ENCODE peak calls at places on chromosomes 11 and 22, in nine cellular contexts. One of them, this sample, is unnamed.

GRCh38 chr22:22154068-22154467 is 90.5 kb upstream of the VPREB1 start:
- DNase-seq in neural crest cell: no peak
- DNase-seq in endothelial cell of umbilical vein: no peak
- DNase-seq in transverse colon: no peak
- DNase-seq in cardiac muscle cell: no peak
- DNase-seq in endothelial cell: no peak
- DNase-seq in colonic mucosa: no peak
- DNase-seq in astrocyte of the cerebellum: no peak
- DNase-seq in fibroblast of pulmonary artery: no peak
- DNase-seq in this sample: no peak

GRCh38 chr11:116192509-116193206 is 580.1 kb downstream of the BUD13 start:
- DNase-seq in colonic mucosa: no peak
- DNase-seq in cardiac muscle cell: peak; percentile 10
- DNase-seq in transverse colon: no peak
- DNase-seq in endothelial cell: no peak
- DNase-seq in astrocyte of the cerebellum: no peak
- DNase-seq in fibroblast of pulmonary artery: no peak
- DNase-seq in neural crest cell: no peak
- DNase-seq in endothelial cell of umbilical vein: no peak
- DNase-seq in this sample: no peak

GRCh38 chr11:20131744-20132666 is 28.3 kb downstream of the DBX1 start:
- DNase-seq in cardiac muscle cell: peak; percentile 67
- DNase-seq in fibroblast of pulmonary artery: peak; percentile 72
- DNase-seq in transverse colon: peak; percentile 70
- DNase-seq in colonic mucosa: peak; percentile 66
- DNase-seq in endothelial cell of umbilical vein: peak; percentile 64
- DNase-seq in neural crest cell: peak; percentile 67
- DNase-seq in endothelial cell: peak; percentile 67
- DNase-seq in astrocyte of the cerebellum: no peak
- DNase-seq in this sample: no peak

GRCh38 chr22:17929909-17930308 is 94.5 kb downstream of the MICAL3 start:
- DNase-seq in fibroblast of pulmonary artery: no peak
- DNase-seq in transverse colon: no peak
- DNase-seq in neural crest cell: no peak
- DNase-seq in cardiac muscle cell: no peak
- DNase-seq in endothelial cell: no peak
- DNase-seq in astrocyte of the cerebellum: no peak
- DNase-seq in colonic mucosa: no peak
- DNase-seq in endothelial cell of umbilical vein: no peak
- DNase-seq in this sample: no peak

GRCh38 chr22:33044059-33044458 is 14.1 kb downstream of the SYN3 start:
- DNase-seq in neural crest cell: no peak
- DNase-seq in endothelial cell: no peak
- DNase-seq in transverse colon: no peak
- DNase-seq in cardiac muscle cell: no peak
- DNase-seq in endothelial cell of umbilical vein: no peak
- DNase-seq in astrocyte of the cerebellum: no peak
- DNase-seq in fibroblast of pulmonary artery: no peak
- DNase-seq in colonic mucosa: no peak
- DNase-seq in this sample: no peak

GRCh38 chr22:48835857-48836672 is 991.6 kb downstream of the BRD1 start:
- DNase-seq in endothelial cell: no peak
- DNase-seq in astrocyte of the cerebellum: no peak
- DNase-seq in endothelial cell of umbilical vein: no peak
- DNase-seq in neural crest cell: no peak
- DNase-seq in fibroblast of pulmonary artery: no peak
- DNase-seq in transverse colon: no peak
- DNase-seq in colonic mucosa: no peak
- DNase-seq in cardiac muscle cell: no peak
- DNase-seq in this sample: no peak

GRCh38 chr11:130037881-130038601 is 31.7 kb upstream of the APLP2 start:
- DNase-seq in transverse colon: no peak
- DNase-seq in fibroblast of pulmonary artery: peak; percentile 59
- DNase-seq in endothelial cell of umbilical vein: peak; percentile 9
- DNase-seq in endothelial cell: no peak
- DNase-seq in cardiac muscle cell: no peak
- DNase-seq in astrocyte of the cerebellum: no peak
- DNase-seq in colonic mucosa: no peak
- DNase-seq in neural crest cell: no peak
- DNase-seq in this sample: no peak

GRCh38 chr22:20783844-20784723 is 10.2 kb downstream of the SERPIND1 start:
- DNase-seq in transverse colon: peak; percentile 31
- DNase-seq in cardiac muscle cell: peak; percentile 61
- DNase-seq in colonic mucosa: peak; percentile 64
- DNase-seq in endothelial cell: peak; percentile 51
- DNase-seq in neural crest cell: peak; percentile 34
- DNase-seq in astrocyte of the cerebellum: peak; percentile 51
- DNase-seq in fibroblast of pulmonary artery: peak; percentile 76
- DNase-seq in endothelial cell of umbilical vein: peak; percentile 85
- DNase-seq in this sample: no peak

GRCh38 chr11:101770648-101771047 is 144.2 kb upstream of the CEP126 start:
- DNase-seq in transverse colon: no peak
- DNase-seq in fibroblast of pulmonary artery: no peak
- DNase-seq in cardiac muscle cell: no peak
- DNase-seq in colonic mucosa: no peak
- DNase-seq in astrocyte of the cerebellum: no peak
- DNase-seq in endothelial cell: no peak
- DNase-seq in neural crest cell: no peak
- DNase-seq in endothelial cell of umbilical vein: no peak
- DNase-seq in this sample: no peak

GRCh38 chr11:113553235-113553634 is 78.0 kb upstream of the DRD2 start:
- DNase-seq in cardiac muscle cell: no peak
- DNase-seq in endothelial cell: no peak
- DNase-seq in astrocyte of the cerebellum: peak; percentile 99
- DNase-seq in fibroblast of pulmonary artery: peak; percentile 89
- DNase-seq in endothelial cell of umbilical vein: no peak
- DNase-seq in colonic mucosa: no peak
- DNase-seq in transverse colon: no peak
- DNase-seq in neural crest cell: no peak
- DNase-seq in this sample: no peak

DNA sequence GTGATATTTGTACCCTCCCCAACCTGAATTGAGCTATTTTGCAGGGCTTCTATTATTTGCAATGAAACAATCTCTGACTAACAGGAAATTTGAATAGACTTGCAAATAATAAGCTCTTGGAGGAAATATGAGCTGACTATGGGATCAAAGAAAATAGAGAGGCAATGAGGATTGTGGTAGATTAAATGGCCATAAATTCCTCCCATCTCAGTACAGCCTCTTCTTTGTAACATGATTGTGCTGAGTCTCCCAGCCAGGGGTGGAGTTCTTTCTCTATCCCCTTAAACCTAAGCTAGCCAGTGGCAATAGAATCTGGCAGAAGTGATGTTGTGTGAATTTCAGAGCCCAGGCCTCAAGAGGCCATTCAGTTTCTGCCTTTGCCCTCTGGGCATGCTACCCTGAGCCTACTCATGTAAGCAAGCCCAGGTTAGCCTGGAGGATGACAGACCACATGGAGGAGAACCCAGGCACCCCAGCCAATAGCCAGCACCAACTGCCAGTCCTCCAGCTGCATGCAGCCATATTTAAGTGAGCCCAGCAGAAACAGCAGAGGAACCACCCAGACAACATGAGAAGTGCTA is 86.8 kb upstream of the TP53I11 start:
- DNase-seq in neural crest cell: no peak
- DNase-seq in colonic mucosa: no peak
- DNase-seq in astrocyte of the cerebellum: no peak
- DNase-seq in fibroblast of pulmonary artery: no peak
- DNase-seq in endothelial cell: no peak
- DNase-seq in endothelial cell of umbilical vein: no peak
- DNase-seq in transverse colon: no peak
- DNase-seq in cardiac muscle cell: no peak
- DNase-seq in this sample: no peak
- TF ChIP-seq CTCF in neural crest cell: no peak
- TF ChIP-seq CTCF in colonic mucosa: no peak
- TF ChIP-seq CTCF in astrocyte of the cerebellum: no peak
- TF ChIP-seq CTCF in fibroblast of pulmonary artery: no peak
- TF ChIP-seq CTCF in endothelial cell: no peak
- TF ChIP-seq CTCF in endothelial cell of umbilical vein: no peak
- TF ChIP-seq CTCF in transverse colon: no peak
- TF ChIP-seq CTCF in cardiac muscle cell: no peak
- TF ChIP-seq CTCF in this sample: no peak

DNA sequence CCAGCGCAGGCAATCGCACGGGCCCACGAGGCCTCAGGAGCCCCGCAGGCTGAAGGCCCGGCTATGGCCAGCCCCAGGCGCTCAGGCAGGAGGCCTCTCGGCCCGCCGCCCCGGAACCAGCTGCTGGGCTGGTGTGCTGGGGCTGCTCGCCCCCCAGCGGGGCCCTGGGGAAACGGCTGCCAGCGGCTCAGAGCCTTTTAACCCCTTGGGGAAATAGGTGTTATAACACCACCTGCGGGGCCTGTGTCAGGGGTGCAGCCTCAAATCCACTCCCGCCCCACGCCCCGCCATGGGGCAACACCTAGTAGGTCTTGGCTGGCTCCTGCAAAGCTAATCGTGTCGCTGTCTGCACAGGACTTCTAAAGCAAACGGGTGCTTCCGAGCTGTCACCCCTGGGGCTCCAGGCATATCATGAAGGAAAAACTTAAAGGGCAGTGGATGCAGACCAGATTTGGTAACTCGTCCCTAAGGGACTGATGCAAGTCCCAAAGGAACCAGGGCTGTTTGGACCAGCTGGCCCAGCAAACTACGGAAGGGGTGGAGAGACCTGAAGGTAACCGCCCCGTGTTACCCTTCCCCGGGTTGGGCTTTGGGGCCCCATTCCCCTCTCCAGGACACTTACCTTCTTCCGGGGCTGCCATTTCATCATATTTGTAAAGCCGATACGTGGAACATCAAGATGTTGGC is 237.2 kb downstream of the TTC28 start:
- DNase-seq in endothelial cell of umbilical vein: peak; percentile 59
- DNase-seq in transverse colon: peak; percentile 78
- DNase-seq in cardiac muscle cell: peak; percentile 93
- DNase-seq in colonic mucosa: peak; percentile 78
- DNase-seq in astrocyte of the cerebellum: peak; percentile 37
- DNase-seq in fibroblast of pulmonary artery: peak; percentile 81
- DNase-seq in endothelial cell: peak; percentile 81
- DNase-seq in neural crest cell: peak; percentile 62
- DNase-seq in this sample: no peak
- TF ChIP-seq CTCF in endothelial cell of umbilical vein: peak; percentile 62
- TF ChIP-seq CTCF in transverse colon: peak; percentile 54
- TF ChIP-seq CTCF in cardiac muscle cell: peak; percentile 84
- TF ChIP-seq CTCF in colonic mucosa: peak; percentile 58
- TF ChIP-seq CTCF in astrocyte of the cerebellum: peak; percentile 72
- TF ChIP-seq CTCF in fibroblast of pulmonary artery: peak; percentile 66
- TF ChIP-seq CTCF in endothelial cell: peak; percentile 67
- TF ChIP-seq CTCF in neural crest cell: peak; percentile 75
- TF ChIP-seq CTCF in this sample: no peak

GRCh38 chr22:39351689-39352214 is 2.0 kb downstream of the SYNGR1 start:
- DNase-seq in colonic mucosa: no peak
- DNase-seq in transverse colon: no peak
- DNase-seq in endothelial cell: no peak
- DNase-seq in endothelial cell of umbilical vein: no peak
- DNase-seq in fibroblast of pulmonary artery: no peak
- DNase-seq in astrocyte of the cerebellum: peak; percentile 78
- DNase-seq in cardiac muscle cell: peak; percentile 43
- DNase-seq in neural crest cell: peak; percentile 13
- DNase-seq in this sample: no peak

GRCh38 chr22:39348909-39349505 is 784 bp upstream of the SYNGR1 start:
- DNase-seq in astrocyte of the cerebellum: no peak
- DNase-seq in endothelial cell: no peak
- DNase-seq in fibroblast of pulmonary artery: no peak
- DNase-seq in neural crest cell: no peak
- DNase-seq in endothelial cell of umbilical vein: no peak
- DNase-seq in transverse colon: peak; percentile 21
- DNase-seq in cardiac muscle cell: no peak
- DNase-seq in colonic mucosa: no peak
- DNase-seq in this sample: no peak

GRCh38 chr22:39350803-39351688 is 1.3 kb downstream of the SYNGR1 start:
- DNase-seq in endothelial cell: no peak
- DNase-seq in astrocyte of the cerebellum: no peak
- DNase-seq in colonic mucosa: no peak
- DNase-seq in endothelial cell of umbilical vein: no peak
- DNase-seq in neural crest cell: no peak
- DNase-seq in cardiac muscle cell: no peak
- DNase-seq in fibroblast of pulmonary artery: no peak
- DNase-seq in transverse colon: no peak
- DNase-seq in this sample: no peak

GRCh38 chr22:39349967-39350802 is at the start of gene SYNGR1:
- DNase-seq in neural crest cell: peak; percentile 34
- DNase-seq in transverse colon: no peak
- DNase-seq in astrocyte of the cerebellum: no peak
- DNase-seq in fibroblast of pulmonary artery: no peak
- DNase-seq in endothelial cell of umbilical vein: no peak
- DNase-seq in colonic mucosa: no peak
- DNase-seq in cardiac muscle cell: peak; percentile 62
- DNase-seq in endothelial cell: peak; percentile 20
- DNase-seq in this sample: no peak

DNA sequence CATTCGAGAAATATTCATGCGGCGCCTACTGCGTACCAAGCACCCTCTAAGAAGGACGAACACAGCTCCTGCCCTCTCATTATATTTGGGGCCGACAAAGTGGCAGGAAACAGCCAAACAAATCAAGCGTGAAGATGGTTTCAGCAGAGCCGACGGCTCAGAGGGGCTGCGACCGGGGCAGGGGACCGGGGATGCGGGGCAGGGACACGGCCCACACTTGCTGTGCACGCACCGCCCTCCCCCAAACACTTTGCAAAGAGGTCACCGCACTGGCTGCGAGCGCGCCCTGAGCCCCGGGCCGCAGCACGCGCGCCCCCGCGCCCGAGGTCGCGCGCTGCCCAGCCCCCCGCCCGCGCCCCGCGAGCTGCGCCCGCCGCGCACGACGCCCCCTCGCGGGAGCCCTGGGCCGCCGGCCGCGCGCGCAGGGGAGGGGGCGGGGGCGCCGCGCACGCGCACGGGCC is 255 bp upstream of the SYNGR1 start:
- DNase-seq in transverse colon: peak; percentile 27
- DNase-seq in colonic mucosa: no peak
- DNase-seq in endothelial cell: peak; percentile 26
- DNase-seq in cardiac muscle cell: peak; percentile 71
- DNase-seq in endothelial cell of umbilical vein: no peak
- DNase-seq in astrocyte of the cerebellum: no peak
- DNase-seq in neural crest cell: peak; percentile 44
- DNase-seq in fibroblast of pulmonary artery: no peak
- DNase-seq in this sample: no peak
- TF ChIP-seq CTCF in transverse colon: no peak
- TF ChIP-seq CTCF in colonic mucosa: no peak
- TF ChIP-seq CTCF in endothelial cell: no peak
- TF ChIP-seq CTCF in cardiac muscle cell: no peak
- TF ChIP-seq CTCF in endothelial cell of umbilical vein: no peak
- TF ChIP-seq CTCF in astrocyte of the cerebellum: no peak
- TF ChIP-seq CTCF in neural crest cell: no peak
- TF ChIP-seq CTCF in fibroblast of pulmonary artery: no peak
- TF ChIP-seq CTCF in this sample: peak; percentile 49

GRCh38 chr11:75052457-75052856 is 44.2 kb downstream of the OR2AT4 start:
- DNase-seq in astrocyte of the cerebellum: no peak
- DNase-seq in endothelial cell of umbilical vein: no peak
- DNase-seq in neural crest cell: no peak
- DNase-seq in fibroblast of pulmonary artery: no peak
- DNase-seq in cardiac muscle cell: no peak
- DNase-seq in transverse colon: no peak
- DNase-seq in endothelial cell: no peak
- DNase-seq in colonic mucosa: no peak
- DNase-seq in this sample: no peak
- TF ChIP-seq CTCF in astrocyte of the cerebellum: no peak
- TF ChIP-seq CTCF in endothelial cell of umbilical vein: no peak
- TF ChIP-seq CTCF in neural crest cell: no peak
- TF ChIP-seq CTCF in fibroblast of pulmonary artery: no peak
- TF ChIP-seq CTCF in cardiac muscle cell: no peak
- TF ChIP-seq CTCF in transverse colon: no peak
- TF ChIP-seq CTCF in endothelial cell: no peak
- TF ChIP-seq CTCF in colonic mucosa: no peak
- TF ChIP-seq CTCF in this sample: no peak

This sample was measured in LNCaP clone FGC.